ENCODE peak calls at places on chromosomes 3 and 15, in nine cellular contexts. O is omental fat pad; Q is EL; G is Kasumi-1; E is naive thymus-derived CD8-positive, alpha-beta T cell; M is GM23248; V is aorta; S is lung; X is foreskin keratinocyte. L is an unnamed sample.

GRCh38 chr3:10763817-10764313 is 52.2 kb upstream of the SLC6A11 start:
- DNase-seq in O (no peak), Q (no peak), G (no peak), E (no peak), M (no peak), V (no peak), S (no peak), X (no peak), L (no peak)

GRCh38 chr3:169465416-169465815 is 198.1 kb downstream of the MECOM start:
- DNase-seq in O (no peak), Q (no peak), G (no peak), E (no peak), M (no peak), V (no peak), S (no peak), X (no peak), L (no peak)

GRCh38 chr3:134667461-134667860 is 16.6 kb upstream of the KY start:
- DNase-seq in O (no peak), Q (no peak), G (no peak), E (no peak), M (no peak), V (no peak), S (no peak), X (no peak), L (no peak)

GRCh38 chr15:96070636-96071035 is 259.9 kb upstream of the NR2F2 start:
- DNase-seq in O (no peak), Q (peak), G (no peak), E (no peak), M (peak), V (no peak), S (no peak), X (no peak), L (no peak)

GRCh38 chr15:39242345-39242744 is 338.5 kb upstream of the THBS1 start:
- DNase-seq in O (no peak), Q (peak), G (no peak), E (no peak), M (peak), V (no peak), S (no peak), X (peak), L (no peak)

GRCh38 chr3:4588410-4588809 is 95.3 kb downstream of the ITPR1 start:
- DNase-seq in O (no peak), Q (peak), G (no peak), E (no peak), M (peak), V (no peak), S (no peak), X (peak), L (no peak)

GRCh38 chr15:92797168-92798052 is 102.7 kb upstream of the CHD2 start:
- DNase-seq in O (no peak), Q (peak), G (peak), E (peak), M (peak), V (no peak), S (no peak), X (peak), L (no peak)

GRCh38 chr3:23648965-23649328 is 156.8 kb upstream of the UBE2E1 start:
- DNase-seq in O (no peak), Q (no peak), G (no peak), E (no peak), M (no peak), V (no peak), S (no peak), X (peak), L (no peak)

GRCh38 chr3:39086066-39086657 is 21.3 kb downstream of the GORASP1 start:
- DNase-seq in O (no peak), Q (no peak), G (no peak), E (no peak), M (no peak), V (no peak), S (no peak), X (no peak), L (no peak)

GRCh38 chr3:88203537-88204143 is 53.9 kb downstream of the C3orf38 start:
- DNase-seq in O (peak), Q (peak), G (peak), E (no peak), M (peak), V (peak), S (peak), X (peak), L (peak)

GRCh38 chr3:66444146-66444644 is 56.6 kb downstream of the LRIG1 start:
- DNase-seq in O (no peak), Q (no peak), G (no peak), E (no peak), M (no peak), V (no peak), S (no peak), X (no peak), L (no peak)

GRCh38 chr3:49213541-49213943 is 42.1 kb downstream of the KLHDC8B start:
- DNase-seq in O (no peak), Q (no peak), G (no peak), E (no peak), M (no peak), V (no peak), S (no peak), X (no peak), L (no peak)

GRCh38 chr3:111872948-111873347 is 13.9 kb downstream of the PHLDB2 start:
- DNase-seq in O (no peak), Q (no peak), G (no peak), E (no peak), M (no peak), V (no peak), S (no peak), X (no peak), L (no peak)

L was measured in heart left ventricle.